ENCODE peak calls at places on chromosomes 13 and 19, in five cellular contexts. G, R, W, U and M are unnamed samples.

GRCh38 chr13:76597868-76598267 is 288.3 kb downstream of the KCTD12 start:
- DNase-seq in G (no peak), R (no peak), W (no peak), U (no peak), M (no peak)

GRCh38 chr19:23440791-23441190 is 45.5 kb upstream of the ZNF91 start:
- DNase-seq in G (no peak), R (no peak), W (no peak), U (no peak), M (no peak)

GRCh38 chr13:110965038-110965754 is 50.3 kb upstream of the ANKRD10 start:
- DNase-seq in G (no peak), R (peak), W (no peak), U (no peak), M (no peak)

GRCh38 chr13:109785892-109786450 is 412 bp downstream of the IRS2 start:
- DNase-seq in G (peak), R (no peak), W (peak), U (no peak), M (no peak)

GRCh38 chr13:95300625-95301134 is 571 bp downstream of the ABCC4 start:
- DNase-seq in G (no peak), R (peak), W (peak), U (no peak), M (peak)

GRCh38 chr19:43777163-43777700 is 3.5 kb downstream of the KCNN4 start:
- DNase-seq in G (no peak), R (peak), W (peak), U (no peak), M (peak)

GRCh38 chr19:35135389-35135909 is 590 bp upstream of the LGI4 start:
- DNase-seq in G (peak), R (peak), W (peak), U (peak), M (peak)

GRCh38 chr19:41548954-41549688 is 26.8 kb upstream of the CEACAM21 start:
- DNase-seq in G (no peak), R (no peak), W (no peak), U (no peak), M (no peak)

GRCh38 chr19:42065051-42065450 is 5.0 kb downstream of the GRIK5 start:
- DNase-seq in G (no peak), R (no peak), W (no peak), U (no peak), M (no peak)

GRCh38 chr13:37984357-37984756 is 114.8 kb upstream of the TRPC4 start:
- DNase-seq in G (no peak), R (no peak), W (no peak), U (no peak), M (no peak)

GRCh38 chr13:60282708-60283107 is 114.3 kb upstream of the TDRD3 start:
- DNase-seq in G (peak), R (no peak), W (no peak), U (no peak), M (no peak)